ENCODE peak calls at places on chromosome 20, in seven cellular contexts. G is cardiac muscle cell, P is heart left ventricle, M is endothelial cell of umbilical vein, J is upper lobe of right lung, E is tibial nerve, S is Karpas-422. F is an unnamed sample. For H3K36me3, the result is how much of the 10 kb centered on the place peaks cover.

GRCh38 chr20:47574616-47575401 is 73.1 kb downstream of the NCOA3 start:
- DNase-seq in G (peak), P (no peak), M (peak), J (no peak), E (no peak), S (peak), F (peak)

GRCh38 chr20:33790571-33790970 is 20.6 kb upstream of the CHMP4B start:
- DNase-seq in G (no peak), P (no peak), M (no peak), J (peak), E (no peak), S (no peak), F (no peak)

GRCh38 chr20:53215166-53215565 is 243.0 kb downstream of the TSHZ2 start:
- DNase-seq in G (no peak), P (no peak), M (no peak), J (no peak), E (no peak), S (no peak), F (no peak)

GRCh38 chr20:36091561-36092423 is 62.7 kb upstream of the EPB41L1 start:
- DNase-seq in G (no peak), P (no peak), M (no peak), J (no peak), E (no peak), S (no peak), F (peak)

GRCh38 chr20:51695574-51696303 is 72.5 kb downstream of the ATP9A start:
- DNase-seq in G (peak), P (no peak), M (peak), J (no peak), E (no peak), S (no peak), F (no peak)

GRCh38 chr20:61673152-61673551 is 392.5 kb downstream of the TAF4 start:
- DNase-seq in G (no peak), P (no peak), M (no peak), J (no peak), E (no peak), S (no peak), F (no peak)

GRCh38 chr20:4829494-4830211 is 107.9 kb downstream of the PRND start:
- DNase-seq in G (no peak), P (no peak), M (no peak), J (no peak), E (peak), S (peak), F (no peak)

GRCh38 chr20:31394900-31395299 is 4.5 kb upstream of the DEFB119 start:
- DNase-seq in G (no peak), P (no peak), M (no peak), J (no peak), E (no peak), S (no peak), F (no peak)

GRCh38 chr20:16556299-16556698 is 16.9 kb downstream of the KIF16B start:
- DNase-seq in G (peak), P (no peak), M (no peak), J (no peak), E (no peak), S (no peak), F (no peak)

GRCh38 chr20:13910492-13910891 is 79.9 kb downstream of the SEL1L2 start:
- DNase-seq in G (no peak), P (no peak), M (no peak), J (no peak), E (no peak), S (no peak), F (no peak)

GRCh38 chr20:33521461-33521860 is 31.6 kb downstream of the CBFA2T2 start:
- DNase-seq in G (no peak), P (no peak), M (no peak), J (no peak), E (no peak), S (no peak), F (no peak)

GRCh38 chr20:3847419-3847940 is 846 bp downstream of the MAVS start:
- DNase-seq in G (no peak), P (no peak), M (peak), J (no peak), E (no peak), S (peak), F (no peak)

GRCh38 chr20:52974155-52974554 is 2.0 kb downstream of the TSHZ2 start:
- DNase-seq in G (peak), P (no peak), M (no peak), J (no peak), E (no peak), S (no peak), F (peak)

DNA sequence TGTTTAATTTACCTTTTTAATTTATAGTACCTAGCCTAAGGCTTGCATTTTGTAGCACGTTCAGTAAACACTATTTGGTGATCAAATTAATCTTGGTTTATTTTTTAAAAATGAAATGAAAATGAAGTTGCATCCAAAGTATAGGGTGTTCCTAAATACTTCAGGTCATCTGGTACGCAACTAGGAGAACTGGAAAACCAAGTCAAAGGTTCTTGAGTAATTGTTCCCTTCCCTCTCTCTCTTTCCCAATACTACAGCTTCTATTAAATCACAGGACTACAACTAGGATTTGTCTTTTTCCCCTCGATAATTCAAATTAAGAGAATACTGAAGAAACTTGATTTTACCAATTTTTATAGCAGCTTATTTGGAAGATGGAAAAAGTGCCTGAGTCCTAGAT is 27.9 kb downstream of the CSNK2A1 start:
- DNase-seq in G (no peak), P (no peak), M (no peak), J (no peak), E (no peak), S (no peak), F (no peak)
- H3K36me3 ChIP-seq in G (under half), P (under half), M (under half), J (under half), E (under half), S (under half), F (under half)

GRCh38 chr20:32396656-32397160 is 38.6 kb downstream of the ASXL1 start:
- DNase-seq in G (no peak), P (no peak), M (no peak), J (no peak), E (no peak), S (no peak), F (no peak)

GRCh38 chr20:32404017-32404416 is 45.9 kb downstream of the ASXL1 start:
- DNase-seq in G (no peak), P (no peak), M (no peak), J (no peak), E (no peak), S (no peak), F (no peak)

GRCh38 chr20:32397567-32398084 is 39.5 kb downstream of the ASXL1 start:
- DNase-seq in G (peak), P (no peak), M (no peak), J (no peak), E (no peak), S (no peak), F (no peak)

DNA sequence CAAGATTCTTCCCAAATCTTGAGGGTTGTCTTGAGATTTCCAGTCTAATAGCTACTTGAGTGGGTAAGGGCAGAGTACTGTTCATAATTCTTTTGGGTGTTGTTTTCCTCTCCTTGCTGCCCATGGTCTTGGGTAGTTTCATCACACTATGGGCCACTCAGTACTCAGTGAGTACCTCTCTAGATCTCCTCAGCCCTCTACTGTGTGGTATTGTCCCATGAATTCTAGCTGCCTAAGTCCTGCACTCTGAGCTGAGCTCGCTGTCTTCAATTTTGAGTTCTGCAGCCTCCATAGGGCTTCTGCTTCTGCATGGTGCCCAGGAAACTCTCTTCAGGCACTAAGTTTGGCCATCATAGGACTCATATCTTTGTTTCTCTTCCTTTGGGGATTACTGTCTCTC is 42.3 kb downstream of the ASXL1 start:
- DNase-seq in G (no peak), P (no peak), M (no peak), J (no peak), E (no peak), S (no peak), F (no peak)
- H3K36me3 ChIP-seq in G (under half), P (under half), M (under half), J (under half), E (under half), S (under half), F (under half)

GRCh38 chr20:46073443-46073842 is 16.3 kb downstream of the NCOA5 start:
- DNase-seq in G (no peak), P (no peak), M (no peak), J (no peak), E (no peak), S (no peak), F (no peak)

GRCh38 chr20:46071573-46071972 is 18.2 kb downstream of the NCOA5 start:
- DNase-seq in G (no peak), P (no peak), M (no peak), J (no peak), E (no peak), S (no peak), F (no peak)

GRCh38 chr20:46073024-46073423 is 16.7 kb downstream of the NCOA5 start:
- DNase-seq in G (no peak), P (no peak), M (no peak), J (no peak), E (no peak), S (no peak), F (no peak)

GRCh38 chr20:46074006-46074405 is 15.8 kb downstream of the NCOA5 start:
- DNase-seq in G (no peak), P (no peak), M (no peak), J (no peak), E (no peak), S (no peak), F (no peak)

GRCh38 chr20:46070215-46070910 is 19.4 kb downstream of the NCOA5 start:
- DNase-seq in G (peak), P (no peak), M (no peak), J (no peak), E (no peak), S (no peak), F (no peak)
- H3K36me3 ChIP-seq in G (under half), P (half or more), M (under half), J (half or more), E (under half), S (under half), F (half or more)

GRCh38 chr20:20582733-20583132 is 129.7 kb downstream of the RALGAPA2 start:
- DNase-seq in G (no peak), P (no peak), M (no peak), J (no peak), E (no peak), S (no peak), F (no peak)

GRCh38 chr20:20578838-20579237 is 133.6 kb downstream of the RALGAPA2 start:
- DNase-seq in G (no peak), P (no peak), M (no peak), J (no peak), E (no peak), S (no peak), F (no peak)

GRCh38 chr20:20580139-20580538 is 132.3 kb downstream of the RALGAPA2 start:
- DNase-seq in G (no peak), P (no peak), M (no peak), J (no peak), E (no peak), S (no peak), F (no peak)
- H3K36me3 ChIP-seq in G (under half), P (half or more), M (under half), J (half or more), E (under half), S (under half), F (under half)

DNA sequence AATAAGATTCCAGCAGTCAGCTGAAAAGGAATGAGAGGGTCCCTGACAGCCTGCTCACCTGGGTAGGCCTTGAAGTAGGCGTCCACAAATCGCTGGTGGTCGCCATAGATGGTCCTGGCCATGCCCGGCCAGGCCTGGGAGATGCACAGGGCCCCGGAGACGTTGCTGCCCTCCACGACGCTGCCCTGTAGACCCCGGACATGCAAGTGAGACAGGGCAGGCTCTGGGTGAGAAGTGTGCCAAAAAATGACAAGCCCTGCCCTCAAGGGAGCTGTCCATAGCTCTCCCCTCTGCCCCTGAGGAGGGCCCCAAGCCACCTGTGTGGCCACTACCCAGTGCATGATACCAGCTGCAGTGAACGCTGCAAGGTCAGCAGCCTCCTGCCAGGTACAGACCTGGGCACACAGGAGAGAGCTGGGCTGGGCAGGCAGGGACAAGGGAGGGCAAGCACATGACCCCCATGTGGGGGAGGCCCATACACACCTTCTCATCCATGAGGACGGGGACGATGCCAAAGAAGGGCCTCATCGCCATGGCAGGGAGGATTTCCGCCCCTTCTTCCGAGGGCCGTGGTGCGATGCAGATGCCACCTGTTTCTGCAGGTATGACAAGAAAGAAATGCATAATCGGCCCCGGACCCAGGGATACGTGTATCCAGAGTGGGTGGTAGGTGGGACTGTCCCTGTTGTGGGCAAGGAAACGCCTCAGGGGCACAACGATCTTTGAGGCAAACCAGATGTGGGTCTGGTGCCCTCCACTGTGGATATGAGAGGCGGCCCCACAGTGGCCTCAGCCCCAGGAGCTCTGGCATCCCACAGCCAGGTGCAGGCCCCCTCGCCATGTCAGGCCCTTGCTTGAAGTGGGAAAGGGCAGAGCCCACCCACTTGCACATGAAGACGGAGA is 21.2 kb upstream of the APMAP start:
- DNase-seq in G (no peak), P (peak), M (no peak), J (peak), E (no peak), S (no peak), F (no peak)
- H3K36me3 ChIP-seq in G (under half), P (half or more), M (under half), J (half or more), E (under half), S (under half), F (under half)

GRCh38 chr20:39004508-39004907 is 42.4 kb downstream of the DHX35 start:
- DNase-seq in G (no peak), P (no peak), M (no peak), J (peak), E (no peak), S (no peak), F (no peak)
- H3K36me3 ChIP-seq in G (under half), P (half or more), M (under half), J (half or more), E (under half), S (under half), F (under half)

DNA sequence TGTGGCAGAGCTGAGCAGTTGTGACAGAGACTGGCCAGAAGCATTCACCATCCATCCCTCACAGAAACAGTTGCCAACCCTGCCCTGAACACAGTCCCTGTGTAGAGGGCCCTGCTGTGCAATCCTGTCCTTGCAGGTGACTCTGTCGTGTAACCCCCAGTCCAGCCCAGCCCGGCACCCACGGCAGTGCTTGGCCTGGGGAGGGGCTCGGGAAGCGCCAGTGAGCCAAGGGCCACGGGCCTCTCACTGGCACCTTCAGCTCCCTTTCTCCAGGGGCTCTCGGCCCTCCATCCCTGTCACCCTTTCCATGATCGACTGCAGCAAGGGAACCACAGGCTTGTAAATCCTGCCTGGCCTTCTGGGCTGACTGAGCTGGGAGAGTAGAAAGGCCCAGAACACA is 53.0 kb downstream of the RRBP1 start:
- DNase-seq in G (no peak), P (no peak), M (no peak), J (no peak), E (no peak), S (no peak), F (no peak)
- H3K36me3 ChIP-seq in G (under half), P (half or more), M (under half), J (half or more), E (under half), S (under half), F (under half)

GRCh38 chr20:5989539-5989938 is 39.1 kb downstream of the MCM8 start:
- DNase-seq in G (no peak), P (no peak), M (no peak), J (no peak), E (no peak), S (peak), F (no peak)

GRCh38 chr20:5996765-5997164 is 46.3 kb downstream of the MCM8 start:
- DNase-seq in G (no peak), P (no peak), M (no peak), J (no peak), E (no peak), S (no peak), F (no peak)

GRCh38 chr20:5990946-5991345 is 40.5 kb downstream of the MCM8 start:
- DNase-seq in G (no peak), P (no peak), M (no peak), J (no peak), E (no peak), S (no peak), F (no peak)

GRCh38 chr20:5987383-5987782 is 36.9 kb downstream of the MCM8 start:
- DNase-seq in G (no peak), P (no peak), M (no peak), J (no peak), E (no peak), S (no peak), F (no peak)

GRCh38 chr20:5991623-5992441 is 41.4 kb downstream of the MCM8 start:
- DNase-seq in G (no peak), P (no peak), M (peak), J (no peak), E (no peak), S (no peak), F (no peak)
- H3K36me3 ChIP-seq in G (under half), P (under half), M (under half), J (under half), E (under half), S (half or more), F (half or more)

DNA sequence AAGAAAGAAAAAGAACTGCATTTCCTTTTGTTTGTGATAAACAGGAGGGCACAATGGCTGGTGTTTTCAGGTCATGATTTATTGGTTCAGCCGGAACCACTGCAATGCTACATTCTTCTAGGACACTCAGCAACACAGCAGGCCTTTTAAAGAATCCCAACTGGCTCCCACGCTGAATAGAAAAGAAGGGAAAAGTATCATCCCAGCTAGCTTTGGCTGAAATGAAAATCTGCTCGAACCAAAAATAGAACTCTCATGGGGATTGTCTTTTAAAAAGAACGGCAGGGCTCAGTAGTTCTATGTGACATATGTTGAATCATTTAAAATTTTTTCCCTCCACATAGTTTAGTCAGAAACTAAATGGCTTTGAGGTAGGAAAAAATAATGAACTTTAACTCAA is 387.9 kb downstream of the BTBD3 start:
- DNase-seq in G (peak), P (no peak), M (no peak), J (no peak), E (no peak), S (no peak), F (no peak)
- H3K36me3 ChIP-seq in G (under half), P (under half), M (under half), J (under half), E (under half), S (under half), F (under half)

F was measured in BE2C.